ENCODE peak calls at places on chromosomes 7 and 10, in five cellular contexts. One of them, this sample, is unnamed.

GRCh38 chr7:45178241-45179225 is 20.9 kb downstream of the RAMP3 start:
- DNase-seq in AG10803: no peak
- DNase-seq in left ventricle myocardium inferior: no peak
- DNase-seq in dorsolateral prefrontal cortex: no peak
- DNase-seq in activated B cell treated with CpG ODN at 0.5 μM for 24 hours: no peak
- DNase-seq in this sample: no peak

GRCh38 chr7:96833701-96834453 is 124.2 kb upstream of the SEM1 start:
- DNase-seq in AG10803: no peak
- DNase-seq in left ventricle myocardium inferior: no peak
- DNase-seq in dorsolateral prefrontal cortex: no peak
- DNase-seq in activated B cell treated with CpG ODN at 0.5 μM for 24 hours: no peak
- DNase-seq in this sample: no peak

GRCh38 chr10:129272171-129272570 is 194.9 kb upstream of the MGMT start:
- DNase-seq in AG10803: no peak
- DNase-seq in left ventricle myocardium inferior: peak
- DNase-seq in dorsolateral prefrontal cortex: no peak
- DNase-seq in activated B cell treated with CpG ODN at 0.5 μM for 24 hours: no peak
- DNase-seq in this sample: no peak

GRCh38 chr7:45104844-45105587 is 6.5 kb downstream of the TBRG4 start:
- DNase-seq in AG10803: no peak
- DNase-seq in left ventricle myocardium inferior: no peak
- DNase-seq in dorsolateral prefrontal cortex: no peak
- DNase-seq in activated B cell treated with CpG ODN at 0.5 μM for 24 hours: no peak
- DNase-seq in this sample: no peak

GRCh38 chr7:126657599-126658358 is 595.0 kb downstream of the GRM8 start:
- DNase-seq in AG10803: no peak
- DNase-seq in left ventricle myocardium inferior: no peak
- DNase-seq in dorsolateral prefrontal cortex: no peak
- DNase-seq in activated B cell treated with CpG ODN at 0.5 μM for 24 hours: no peak
- DNase-seq in this sample: no peak

GRCh38 chr10:114526497-114527238 is 122.4 kb upstream of the AFAP1L2 start:
- DNase-seq in AG10803: peak
- DNase-seq in left ventricle myocardium inferior: peak
- DNase-seq in dorsolateral prefrontal cortex: no peak
- DNase-seq in activated B cell treated with CpG ODN at 0.5 μM for 24 hours: peak
- DNase-seq in this sample: no peak

GRCh38 chr7:67006966-67007365 is 10.3 kb downstream of the TYW1 start:
- DNase-seq in AG10803: no peak
- DNase-seq in left ventricle myocardium inferior: no peak
- DNase-seq in dorsolateral prefrontal cortex: no peak
- DNase-seq in activated B cell treated with CpG ODN at 0.5 μM for 24 hours: no peak
- DNase-seq in this sample: no peak

GRCh38 chr10:6086375-6087233 is 2.2 kb upstream of the RBM17 start:
- DNase-seq in AG10803: peak
- DNase-seq in left ventricle myocardium inferior: peak
- DNase-seq in dorsolateral prefrontal cortex: peak
- DNase-seq in activated B cell treated with CpG ODN at 0.5 μM for 24 hours: peak
- DNase-seq in this sample: peak

GRCh38 chr7:151741585-151741984 is 135.3 kb downstream of the PRKAG2 start:
- DNase-seq in AG10803: no peak
- DNase-seq in left ventricle myocardium inferior: no peak
- DNase-seq in dorsolateral prefrontal cortex: no peak
- DNase-seq in activated B cell treated with CpG ODN at 0.5 μM for 24 hours: no peak
- DNase-seq in this sample: no peak

GRCh38 chr7:30805931-30806330 is 34.7 kb downstream of the MINDY4 start:
- DNase-seq in AG10803: no peak
- DNase-seq in left ventricle myocardium inferior: no peak
- DNase-seq in dorsolateral prefrontal cortex: no peak
- DNase-seq in activated B cell treated with CpG ODN at 0.5 μM for 24 hours: no peak
- DNase-seq in this sample: no peak

DNA sequence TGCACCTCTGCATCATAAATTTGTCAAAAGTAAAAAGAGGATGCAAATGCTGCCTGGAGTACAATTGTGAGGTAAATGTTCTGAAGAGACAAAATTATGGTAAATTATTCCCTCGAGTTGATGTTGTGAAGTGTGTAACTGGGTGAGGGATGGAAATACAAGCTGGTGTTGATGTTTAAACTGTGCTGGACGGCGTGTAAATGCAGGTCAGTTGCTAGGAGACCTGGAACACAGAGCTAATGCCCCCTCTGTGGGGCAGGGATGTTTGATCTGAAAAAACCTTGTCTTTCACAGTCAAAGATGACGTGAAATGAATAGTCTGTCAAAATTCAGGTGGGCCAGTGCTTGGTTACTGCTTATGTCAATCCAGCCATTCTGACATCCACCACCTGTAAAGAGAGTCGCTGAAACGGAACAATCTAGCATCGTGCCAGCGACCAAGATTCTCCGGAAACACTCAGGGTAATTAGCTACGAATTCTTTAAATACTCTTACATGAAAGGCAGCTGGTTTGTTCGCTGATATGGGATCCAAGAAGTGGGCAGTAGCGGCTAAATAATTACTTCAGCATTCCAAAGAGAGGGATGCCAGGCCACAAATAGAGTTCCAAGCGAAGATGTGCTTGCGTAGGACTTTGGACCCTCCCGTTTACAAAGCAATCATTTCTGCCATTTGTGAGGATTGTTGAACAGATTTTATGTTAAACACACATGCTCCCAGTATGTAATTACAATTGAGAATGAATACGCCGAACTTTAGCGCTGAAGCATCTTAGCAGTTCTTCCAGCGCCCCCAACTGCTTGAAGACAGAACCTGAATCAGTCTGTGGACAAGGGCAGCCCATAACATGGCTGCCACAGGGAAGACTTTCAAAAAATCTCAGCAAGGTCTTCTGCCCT is 7.4 kb upstream of the ASB4 start:
- DNase-seq in AG10803: peak
- DNase-seq in left ventricle myocardium inferior: no peak
- DNase-seq in dorsolateral prefrontal cortex: peak
- DNase-seq in activated B cell treated with CpG ODN at 0.5 μM for 24 hours: no peak
- DNase-seq in this sample: no peak
- TF ChIP-seq CTCF in AG10803: peak
- TF ChIP-seq CTCF in left ventricle myocardium inferior: peak
- TF ChIP-seq CTCF in dorsolateral prefrontal cortex: peak
- TF ChIP-seq CTCF in activated B cell treated with CpG ODN at 0.5 μM for 24 hours: no peak
- TF ChIP-seq CTCF in this sample: no peak

DNA sequence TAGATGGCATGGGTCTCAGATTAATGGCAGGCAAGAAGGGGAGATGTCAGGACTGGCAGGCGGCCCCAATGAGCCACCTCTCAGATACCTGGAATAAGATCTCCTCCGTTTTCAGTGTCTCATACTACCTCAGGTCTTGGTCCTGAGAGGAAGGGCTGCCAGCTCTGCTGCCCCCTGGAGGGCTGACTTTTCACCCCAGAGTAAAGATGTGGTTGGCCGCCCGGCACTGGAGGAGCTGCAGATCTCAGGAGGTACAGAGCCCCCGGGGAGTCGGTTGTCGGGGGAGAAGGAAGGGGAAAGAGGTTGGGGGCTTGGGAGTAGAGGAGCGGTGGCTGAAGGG is 642 bp upstream of the COL13A1 start:
- DNase-seq in AG10803: peak
- DNase-seq in left ventricle myocardium inferior: peak
- DNase-seq in dorsolateral prefrontal cortex: no peak
- DNase-seq in activated B cell treated with CpG ODN at 0.5 μM for 24 hours: no peak
- DNase-seq in this sample: no peak
- TF ChIP-seq CTCF in AG10803: peak
- TF ChIP-seq CTCF in left ventricle myocardium inferior: peak
- TF ChIP-seq CTCF in dorsolateral prefrontal cortex: no peak
- TF ChIP-seq CTCF in activated B cell treated with CpG ODN at 0.5 μM for 24 hours: no peak
- TF ChIP-seq CTCF in this sample: no peak

DNA sequence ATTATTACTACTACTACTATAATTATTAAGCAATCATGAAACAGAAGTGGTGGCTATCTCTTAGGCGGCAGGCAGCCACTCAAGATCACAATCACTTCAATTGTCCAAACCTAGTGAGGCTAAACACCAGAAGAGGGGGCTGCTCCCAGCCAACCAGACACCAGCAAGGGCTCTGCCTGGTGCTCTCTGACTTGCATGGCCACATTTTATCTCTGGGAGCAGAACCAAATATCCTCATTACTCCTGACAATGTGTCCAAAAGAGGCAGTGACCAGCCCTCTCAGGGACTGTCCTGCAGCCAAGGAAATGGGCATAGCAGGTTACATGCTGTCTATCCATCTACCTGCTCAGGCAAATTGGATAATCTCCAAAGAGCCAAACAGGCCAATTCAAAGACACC is 187.4 kb upstream of the PDE1C start:
- DNase-seq in AG10803: no peak
- DNase-seq in left ventricle myocardium inferior: no peak
- DNase-seq in dorsolateral prefrontal cortex: no peak
- DNase-seq in activated B cell treated with CpG ODN at 0.5 μM for 24 hours: no peak
- DNase-seq in this sample: no peak
- TF ChIP-seq CTCF in AG10803: no peak
- TF ChIP-seq CTCF in left ventricle myocardium inferior: no peak
- TF ChIP-seq CTCF in dorsolateral prefrontal cortex: no peak
- TF ChIP-seq CTCF in activated B cell treated with CpG ODN at 0.5 μM for 24 hours: no peak
- TF ChIP-seq CTCF in this sample: no peak

GRCh38 chr10:102538811-102539210 is 35.0 kb downstream of the SUFU start:
- DNase-seq in AG10803: no peak
- DNase-seq in left ventricle myocardium inferior: no peak
- DNase-seq in dorsolateral prefrontal cortex: no peak
- DNase-seq in activated B cell treated with CpG ODN at 0.5 μM for 24 hours: no peak
- DNase-seq in this sample: no peak

GRCh38 chr10:102537367-102537766 is 33.6 kb downstream of the SUFU start:
- DNase-seq in AG10803: no peak
- DNase-seq in left ventricle myocardium inferior: no peak
- DNase-seq in dorsolateral prefrontal cortex: no peak
- DNase-seq in activated B cell treated with CpG ODN at 0.5 μM for 24 hours: no peak
- DNase-seq in this sample: no peak

GRCh38 chr10:102542800-102543418 is 39.1 kb downstream of the SUFU start:
- DNase-seq in AG10803: peak
- DNase-seq in left ventricle myocardium inferior: no peak
- DNase-seq in dorsolateral prefrontal cortex: no peak
- DNase-seq in activated B cell treated with CpG ODN at 0.5 μM for 24 hours: no peak
- DNase-seq in this sample: no peak

GRCh38 chr10:102537948-102538347 is 34.2 kb downstream of the SUFU start:
- DNase-seq in AG10803: no peak
- DNase-seq in left ventricle myocardium inferior: no peak
- DNase-seq in dorsolateral prefrontal cortex: no peak
- DNase-seq in activated B cell treated with CpG ODN at 0.5 μM for 24 hours: no peak
- DNase-seq in this sample: no peak

DNA sequence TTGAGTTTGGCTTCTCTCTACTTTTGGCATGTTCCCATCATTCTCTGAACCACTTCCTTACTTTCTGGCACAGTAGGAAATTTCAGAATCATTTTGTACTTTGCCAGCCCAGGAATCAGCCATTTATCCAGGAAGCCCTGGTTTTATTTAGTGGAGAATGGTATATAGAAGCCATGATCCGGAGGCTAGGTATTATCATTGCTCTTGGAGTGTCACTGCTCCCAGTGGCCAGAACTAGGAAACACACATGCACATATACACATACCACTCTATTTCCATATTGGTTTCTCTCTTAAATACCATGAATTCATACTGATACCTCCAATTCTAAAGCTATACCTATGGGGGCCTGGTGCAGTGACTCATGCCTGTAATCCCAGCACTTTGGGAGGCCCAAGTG is 36.3 kb downstream of the SUFU start:
- DNase-seq in AG10803: peak
- DNase-seq in left ventricle myocardium inferior: no peak
- DNase-seq in dorsolateral prefrontal cortex: no peak
- DNase-seq in activated B cell treated with CpG ODN at 0.5 μM for 24 hours: no peak
- DNase-seq in this sample: no peak
- TF ChIP-seq CTCF in AG10803: peak
- TF ChIP-seq CTCF in left ventricle myocardium inferior: peak
- TF ChIP-seq CTCF in dorsolateral prefrontal cortex: peak
- TF ChIP-seq CTCF in activated B cell treated with CpG ODN at 0.5 μM for 24 hours: no peak
- TF ChIP-seq CTCF in this sample: no peak

GRCh38 chr10:78945838-78946237 is 122.9 kb upstream of the ZMIZ1 start:
- DNase-seq in AG10803: no peak
- DNase-seq in left ventricle myocardium inferior: no peak
- DNase-seq in dorsolateral prefrontal cortex: no peak
- DNase-seq in activated B cell treated with CpG ODN at 0.5 μM for 24 hours: no peak
- DNase-seq in this sample: no peak
- TF ChIP-seq CTCF in AG10803: no peak
- TF ChIP-seq CTCF in left ventricle myocardium inferior: no peak
- TF ChIP-seq CTCF in dorsolateral prefrontal cortex: no peak
- TF ChIP-seq CTCF in activated B cell treated with CpG ODN at 0.5 μM for 24 hours: no peak
- TF ChIP-seq CTCF in this sample: no peak